ENCODE peak calls at places on chromosomes 2 and 18, in six cellular contexts. K, G, J, C, F and S are unnamed samples.

GRCh38 chr2:77228379-77228778 is 293.8 kb downstream of the LRRTM4 start:
- DNase-seq in K (no peak), G (no peak), J (no peak), C (no peak), F (peak), S (no peak)

GRCh38 chr18:48319796-48320638 is 89.2 kb downstream of the ZBTB7C start:
- DNase-seq in K (no peak), G (no peak), J (no peak), C (no peak), F (no peak), S (no peak)

GRCh38 chr2:55093381-55093780 is 43.1 kb upstream of the RTN4 start:
- DNase-seq in K (no peak), G (no peak), J (no peak), C (no peak), F (peak), S (no peak)

GRCh38 chr2:212330263-212330662 is 208.3 kb downstream of the ERBB4 start:
- DNase-seq in K (no peak), G (no peak), J (no peak), C (no peak), F (no peak), S (peak)

GRCh38 chr18:42649636-42650035 is 465.8 kb downstream of the RIT2 start:
- DNase-seq in K (no peak), G (peak), J (no peak), C (no peak), F (no peak), S (no peak)

GRCh38 chr18:9578306-9578705 is 36.1 kb downstream of the PPP4R1 start:
- DNase-seq in K (no peak), G (no peak), J (no peak), C (no peak), F (no peak), S (no peak)

GRCh38 chr2:27379840-27380625 is 501 bp downstream of the ZNF513 start:
- DNase-seq in K (no peak), G (peak), J (no peak), C (peak), F (peak), S (peak)

GRCh38 chr18:55365342-55365741 is 222.7 kb downstream of the TCF4 start:
- DNase-seq in K (no peak), G (no peak), J (no peak), C (no peak), F (no peak), S (peak)

GRCh38 chr2:54665436-54665856 is 58.0 kb upstream of the EML6 start:
- DNase-seq in K (no peak), G (peak), J (no peak), C (peak), F (peak), S (no peak)